ENCODE peak calls at places on chromosomes 1 and 21, in four cellular contexts. A is GM03348; K is 8988T; C is CD4-positive, alpha-beta T cell. M is an unnamed sample.

GRCh38 chr1:966135-966602 is at the start of gene PLEKHN1:
- DNase-seq in A (peak), K (peak), C (no peak), M (peak)

GRCh38 chr1:58045094-58045493 is 501.4 kb downstream of the OMA1 start:
- DNase-seq in A (no peak), C (no peak), K (no peak), M (no peak)

GRCh38 chr1:112247971-112248370 is 148.0 kb upstream of the CTTNBP2NL start:
- DNase-seq in K (no peak), C (no peak), A (no peak), M (no peak)

GRCh38 chr1:223350361-223350908 is 13.5 kb downstream of the SUSD4 start:
- DNase-seq in K (no peak), C (no peak), A (no peak), M (no peak)

GRCh38 chr21:37914211-37914900 is 1.9 kb downstream of the KCNJ6 start:
- DNase-seq in C (no peak), K (no peak), A (peak), M (peak)

GRCh38 chr1:9349331-9349851 is 56.7 kb downstream of the SPSB1 start:
- DNase-seq in A (no peak), C (no peak), K (no peak), M (no peak)

GRCh38 chr1:203166192-203166940 is 9.3 kb downstream of the MYBPH start:
- DNase-seq in C (no peak), K (peak), A (no peak), M (peak)

GRCh38 chr1:28161770-28162550 is 14.5 kb downstream of the PTAFR start:
- DNase-seq in C (no peak), K (no peak), A (no peak), M (no peak)

GRCh38 chr1:152111515-152111968 is 3.7 kb downstream of the TCHH start:
- DNase-seq in A (peak), C (no peak), K (no peak), M (no peak)

GRCh38 chr1:159823401-159823800 is 3.3 kb upstream of the SLAMF8 start:
- DNase-seq in C (no peak), A (no peak), K (no peak), M (no peak)

GRCh38 chr1:232635778-232636356 is 5.9 kb upstream of the SIPA1L2 start:
- DNase-seq in C (no peak), A (peak), K (no peak), M (peak)

GRCh38 chr1:160096491-160097116 is 1.8 kb downstream of the IGSF8 start:
- DNase-seq in K (no peak), C (no peak), A (peak), M (peak)

GRCh38 chr21:26795866-26796329 is 49.3 kb downstream of the ADAMTS1 start:
- DNase-seq in A (peak), K (no peak), C (no peak), M (no peak)

GRCh38 chr1:195376190-195376589 is 1232.0 kb downstream of the KCNT2 start:
- DNase-seq in K (no peak), A (peak), C (no peak), M (peak)

M was measured in T47D.